ENCODE peak calls at places on chromosomes 11 and 22, in eight cellular contexts. S is COR-L47; N is activated CD8-positive, alpha-beta T cell treated with anti-CD3 and anti-CD28 coated beads, Interleukin-2, amount 10 ng/mL, durations not matched to agents 7 days and 5 days; B is T-helper 1 cell; F is A549; L is naive thymus-derived CD4-positive, alpha-beta T cell; D is AG08396; O is nucleus accumbens. M is an unnamed sample.

GRCh38 chr11:9745411-9746211 is 81.7 kb downstream of the SWAP70 start:
- DNase-seq in S (no peak), N (no peak), B (no peak), F (no peak), L (no peak), D (no peak), O (no peak), M (no peak)

GRCh38 chr22:23061471-23062280 is 8.6 kb upstream of the GNAZ start:
- DNase-seq in S (no peak), N (no peak), B (no peak), F (no peak), L (no peak), D (no peak), O (no peak), M (no peak)

GRCh38 chr22:43953988-43954771 is 1.1 kb upstream of the SAMM50 start:
- DNase-seq in S (no peak), N (no peak), B (no peak), F (no peak), L (no peak), D (no peak), O (no peak), M (no peak)

GRCh38 chr11:104764718-104765045 is 133.6 kb downstream of the CASP12 start:
- DNase-seq in S (no peak), N (no peak), B (no peak), F (no peak), L (no peak), D (no peak), O (no peak), M (no peak)

GRCh38 chr11:20041499-20041898 is 118.8 kb downstream of the DBX1 start:
- DNase-seq in S (no peak), N (no peak), B (no peak), F (no peak), L (no peak), D (no peak), O (no peak), M (no peak)

GRCh38 chr11:9103542-9104276 is 12.3 kb upstream of the SCUBE2 start:
- DNase-seq in S (no peak), N (no peak), B (no peak), F (no peak), L (no peak), D (no peak), O (no peak), M (no peak)

GRCh38 chr22:32164084-32164894 is 5.2 kb upstream of the C22orf42 start:
- DNase-seq in S (no peak), N (no peak), B (no peak), F (no peak), L (no peak), D (no peak), O (no peak), M (no peak)

GRCh38 chr11:79227732-79228416 is 213.0 kb downstream of the TENM4 start:
- DNase-seq in S (peak; percentile 14), N (no peak), B (no peak), F (no peak), L (no peak), D (no peak), O (no peak), M (no peak)

GRCh38 chr11:130426223-130427048 is 2.0 kb downstream of the ADAMTS8 start:
- DNase-seq in S (peak; percentile 6), N (no peak), B (no peak), F (no peak), L (no peak), D (no peak), O (peak; percentile 34), M (no peak)

GRCh38 chr11:60971520-60971919 is at the start of gene CD6:
- DNase-seq in S (no peak), N (peak; percentile 85), B (peak; percentile 52), F (no peak), L (no peak), D (no peak), O (no peak), M (no peak)

GRCh38 chr11:8794126-8794525 is 111.5 kb downstream of the RPL27A start:
- DNase-seq in S (no peak), N (no peak), B (no peak), F (no peak), L (no peak), D (no peak), O (no peak), M (no peak)

GRCh38 chr22:48057116-48057835 is 1294.8 kb downstream of the TBC1D22A start:
- DNase-seq in S (no peak), N (no peak), B (no peak), F (no peak), L (no peak), D (no peak), O (no peak), M (no peak)

GRCh38 chr22:25969901-25970300 is 199.4 kb upstream of the SEZ6L start:
- DNase-seq in S (no peak), N (no peak), B (no peak), F (no peak), L (no peak), D (no peak), O (no peak), M (no peak)

GRCh38 chr22:19916941-19917340 is 24.6 kb upstream of the COMT start:
- DNase-seq in S (no peak), N (no peak), B (no peak), F (no peak), L (no peak), D (no peak), O (no peak), M (no peak)

GRCh38 chr22:31926969-31927368 is 17.4 kb upstream of the YWHAH start:
- DNase-seq in S (peak; percentile 10), N (no peak), B (no peak), F (no peak), L (no peak), D (peak; percentile 36), O (peak; percentile 13), M (no peak)

GRCh38 chr11:131041331-131042040 is 125.2 kb upstream of the SNX19 start:
- DNase-seq in S (no peak), N (no peak), B (no peak), F (no peak), L (no peak), D (no peak), O (no peak), M (peak; percentile 2)

GRCh38 chr11:826836-827145 is 928 bp upstream of the CRACR2B start:
- DNase-seq in S (no peak), N (peak; percentile 54), B (no peak), F (no peak), L (no peak), D (no peak), O (no peak), M (no peak)

GRCh38 chr11:12556788-12557384 is 117.3 kb upstream of the TEAD1 start:
- DNase-seq in S (no peak), N (no peak), B (no peak), F (peak; percentile 71), L (no peak), D (peak; percentile 82), O (no peak), M (no peak)

GRCh38 chr11:61332266-61332822 is 561 bp downstream of the DDB1 start:
- DNase-seq in S (no peak), N (no peak), B (no peak), F (peak; percentile 57), L (no peak), D (peak; percentile 71), O (no peak), M (no peak)

GRCh38 chr22:36197601-36198146 is 3.9 kb downstream of the APOL4 start:
- DNase-seq in S (peak; percentile 24), N (peak; percentile 47), B (no peak), F (no peak), L (no peak), D (no peak), O (no peak), M (no peak)

GRCh38 chr22:49403102-49403501 is 424.6 kb downstream of the BRD1 start:
- DNase-seq in S (no peak), N (no peak), B (no peak), F (no peak), L (no peak), D (no peak), O (no peak), M (no peak)

GRCh38 chr22:35552186-35552842 is 11.7 kb downstream of the RASD2 start:
- DNase-seq in S (no peak), N (peak; percentile 92), B (peak; percentile 76), F (peak; percentile 53), L (peak; percentile 61), D (peak; percentile 66), O (no peak), M (peak; percentile 67)

GRCh38 chr11:130772266-130773227 is 143.7 kb downstream of the SNX19 start:
- DNase-seq in S (no peak), N (no peak), B (no peak), F (no peak), L (no peak), D (peak; percentile 79), O (no peak), M (peak; percentile 3)

GRCh38 chr11:93073026-93073425 is 103.6 kb downstream of the MTNR1B start:
- DNase-seq in S (no peak), N (no peak), B (no peak), F (no peak), L (no peak), D (no peak), O (no peak), M (no peak)